ENCODE peak calls at places on chromosome 21, in five cellular contexts. T is esophagus squamous epithelium, W is HCT116, G is breast epithelium, Z is Peyer's patch. H is an unnamed sample.

GRCh38 chr21:27807596-27807995 is 840.7 kb upstream of the ADAMTS5 start:
- DNase-seq in T (no peak), W (no peak), G (no peak), Z (no peak), H (no peak)

GRCh38 chr21:20570824-20571232 is 427.4 kb upstream of the NCAM2 start:
- DNase-seq in T (no peak), W (no peak), G (no peak), Z (no peak), H (peak; percentile 34)

GRCh38 chr21:25424674-25425073 is 182.6 kb downstream of the MRPL39 start:
- DNase-seq in T (no peak), W (no peak), G (no peak), Z (no peak), H (no peak)

GRCh38 chr21:38965910-38966504 is 160.3 kb downstream of the ETS2 start:
- DNase-seq in T (no peak), W (no peak), G (no peak), Z (peak; percentile 87), H (no peak)

GRCh38 chr21:26194811-26195251 is 24.3 kb upstream of the APP start:
- DNase-seq in T (no peak), W (no peak), G (no peak), Z (no peak), H (no peak)

GRCh38 chr21:29514652-29515247 is 216.0 kb downstream of the BACH1 start:
- DNase-seq in T (no peak), W (no peak), G (no peak), Z (no peak), H (no peak)

GRCh38 chr21:25176637-25177412 is 430.5 kb downstream of the MRPL39 start:
- DNase-seq in T (no peak), W (no peak), G (no peak), Z (no peak), H (no peak)

GRCh38 chr21:38460171-38460742 is 38.0 kb downstream of the ERG start:
- DNase-seq in T (no peak), W (no peak), G (no peak), Z (no peak), H (no peak)

GRCh38 chr21:38562182-38562581 is 63.9 kb upstream of the ERG start:
- DNase-seq in T (no peak), W (no peak), G (no peak), Z (no peak), H (no peak)

GRCh38 chr21:22842875-22843274 is 1844.7 kb downstream of the NCAM2 start:
- DNase-seq in T (no peak), W (no peak), G (no peak), Z (no peak), H (no peak)

GRCh38 chr21:38434913-38435533 is 63.3 kb downstream of the ERG start:
- DNase-seq in T (no peak), W (no peak), G (no peak), Z (no peak), H (no peak)

GRCh38 chr21:39020751-39021474 is 162.3 kb downstream of the PSMG1 start:
- DNase-seq in T (no peak), W (no peak), G (peak; percentile 71), Z (peak; percentile 70), H (no peak)

GRCh38 chr21:33661146-33661545 is 18.8 kb downstream of the ITSN1 start:
- DNase-seq in T (no peak), W (no peak), G (no peak), Z (no peak), H (no peak)

GRCh38 chr21:14771587-14771986 is 225.5 kb upstream of the SAMSN1 start:
- DNase-seq in T (no peak), W (no peak), G (no peak), Z (no peak), H (no peak)

GRCh38 chr21:25370311-25370744 is 237.0 kb downstream of the MRPL39 start:
- DNase-seq in T (no peak), W (no peak), G (no peak), Z (no peak), H (no peak)

GRCh38 chr21:37220981-37221664 is 46.0 kb downstream of the VPS26C start:
- DNase-seq in T (peak; percentile 75), W (peak; percentile 42), G (peak; percentile 88), Z (peak; percentile 99), H (peak; percentile 95)
- TF ChIP-seq POLR2A in T (no peak), W (no peak), G (no peak), Z (peak; percentile 51), H (peak; percentile 66)

DNA sequence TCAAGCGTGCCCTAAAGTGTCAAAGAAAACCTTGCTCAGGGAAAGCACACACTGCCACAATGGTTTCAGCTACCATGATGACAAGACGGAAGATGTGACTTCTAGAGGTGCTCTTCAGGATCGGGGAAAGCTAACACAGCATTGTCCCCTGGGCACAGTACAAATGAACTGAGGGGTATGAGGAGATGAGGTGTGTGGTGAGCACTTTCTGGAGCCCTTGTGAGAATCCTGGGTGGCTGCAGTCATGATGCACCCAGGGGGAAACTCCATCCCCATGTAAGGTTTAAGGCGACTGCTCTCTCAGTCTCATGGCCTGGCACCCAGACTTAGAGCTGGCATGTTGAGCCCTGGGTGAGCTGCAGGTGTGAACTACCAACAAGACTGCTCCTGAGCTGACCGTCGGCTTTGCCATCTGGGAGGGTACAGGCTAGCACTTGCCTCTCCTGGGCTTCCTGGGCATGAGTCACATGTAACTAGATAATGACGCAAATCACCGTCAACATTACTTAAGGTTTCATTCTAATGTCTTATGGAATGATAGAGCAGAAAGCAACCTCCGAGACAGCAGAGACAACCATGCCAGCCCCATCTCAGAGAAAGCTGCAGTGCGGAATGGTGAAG is 144.6 kb downstream of the CLIC6 start:
- DNase-seq in T (no peak), W (no peak), G (no peak), Z (no peak), H (no peak)
- TF ChIP-seq POLR2A in T (no peak), W (no peak), G (no peak), Z (no peak), H (no peak)

DNA sequence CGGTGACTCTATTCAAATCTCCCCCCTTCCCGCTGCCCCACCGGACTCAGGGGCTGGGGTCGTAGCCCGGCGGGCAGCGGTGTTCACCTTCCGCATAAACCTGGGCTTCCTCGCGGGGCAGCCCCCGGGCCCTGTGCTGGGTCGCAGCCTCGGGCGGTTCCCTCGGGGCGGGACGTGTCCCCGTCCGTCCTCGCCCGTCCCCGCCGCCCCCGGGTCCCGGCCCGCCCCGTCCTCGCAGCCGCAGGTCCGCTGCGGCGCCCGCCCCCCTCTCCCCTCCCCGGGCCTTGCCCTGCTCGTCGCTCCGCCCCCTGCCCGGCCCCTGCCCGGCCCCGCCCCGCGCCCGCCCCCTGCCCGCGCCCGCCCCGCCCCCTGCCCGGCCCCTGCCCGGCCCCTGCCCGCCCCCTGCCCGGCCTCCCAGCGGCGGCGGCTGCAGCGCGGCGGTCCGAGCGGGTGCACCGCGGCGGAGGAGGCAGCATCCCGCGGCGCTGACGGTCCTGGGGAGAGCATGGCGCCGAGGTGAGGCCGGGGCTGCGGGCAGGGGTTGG is at the start of gene COL18A1:
- DNase-seq in T (no peak), W (no peak), G (no peak), Z (peak; percentile 57), H (peak; percentile 82)
- TF ChIP-seq POLR2A in T (no peak), W (no peak), G (no peak), Z (no peak), H (no peak)

DNA sequence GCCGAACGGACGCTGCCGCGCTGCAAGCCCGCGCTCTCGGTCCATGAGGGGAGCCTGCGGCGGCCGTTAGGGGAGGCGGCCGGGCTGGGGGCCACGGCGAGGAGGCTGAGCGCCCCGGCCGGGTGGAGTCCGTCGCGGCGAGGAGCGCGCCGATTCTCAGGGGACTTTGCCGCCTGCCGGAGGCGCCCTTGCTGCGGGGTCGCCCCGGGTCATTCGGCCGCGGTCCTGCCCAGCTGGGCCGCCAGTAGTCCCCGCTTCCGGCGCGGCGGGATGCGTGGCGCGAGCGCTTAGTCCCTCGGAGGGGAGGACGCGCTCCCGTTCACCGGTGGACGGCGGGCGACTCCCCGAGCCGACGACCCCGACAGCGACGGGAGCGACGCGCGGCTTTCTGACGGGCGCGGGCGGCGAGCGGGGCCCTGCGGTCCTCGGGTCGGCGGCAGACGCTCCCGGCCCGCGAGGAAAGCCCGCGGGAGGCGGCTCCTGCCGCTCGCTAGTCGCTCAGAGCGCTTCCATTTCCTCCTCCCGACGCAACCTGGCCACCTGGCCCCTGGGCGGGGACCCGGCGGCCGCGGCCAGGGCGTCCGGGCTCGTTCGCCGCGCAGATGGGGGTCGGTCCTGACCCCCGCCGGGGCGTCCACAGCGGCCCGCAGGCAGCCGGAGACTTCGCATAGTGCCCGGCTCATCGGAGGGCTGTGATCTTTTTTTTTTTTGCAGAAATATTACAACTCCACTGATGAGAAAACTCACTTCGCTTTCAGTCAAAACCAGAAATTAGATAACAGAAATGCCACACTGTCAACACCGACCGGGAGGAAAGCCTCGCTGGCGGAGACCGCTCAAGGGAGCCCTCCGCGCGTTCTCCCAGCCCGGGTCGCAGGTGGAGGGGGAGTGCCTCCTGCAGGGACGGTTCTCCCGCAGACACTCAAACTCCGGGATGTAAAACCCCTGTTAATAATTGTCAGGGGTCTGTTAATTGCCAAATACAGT is 640 bp upstream of the ZBTB21 start:
- DNase-seq in T (no peak), W (no peak), G (peak; percentile 17), Z (peak; percentile 60), H (peak; percentile 64)
- TF ChIP-seq POLR2A in T (no peak), W (peak; percentile 66), G (no peak), Z (no peak), H (no peak)

GRCh38 chr21:43718872-43719747 is at the start of gene PDXK:
- DNase-seq in T (no peak), W (peak; percentile 46), G (peak; percentile 76), Z (peak; percentile 94), H (peak; percentile 93)
- TF ChIP-seq POLR2A in T (peak; percentile 54), W (peak; percentile 55), G (no peak), Z (peak; percentile 80), H (peak; percentile 76)

DNA sequence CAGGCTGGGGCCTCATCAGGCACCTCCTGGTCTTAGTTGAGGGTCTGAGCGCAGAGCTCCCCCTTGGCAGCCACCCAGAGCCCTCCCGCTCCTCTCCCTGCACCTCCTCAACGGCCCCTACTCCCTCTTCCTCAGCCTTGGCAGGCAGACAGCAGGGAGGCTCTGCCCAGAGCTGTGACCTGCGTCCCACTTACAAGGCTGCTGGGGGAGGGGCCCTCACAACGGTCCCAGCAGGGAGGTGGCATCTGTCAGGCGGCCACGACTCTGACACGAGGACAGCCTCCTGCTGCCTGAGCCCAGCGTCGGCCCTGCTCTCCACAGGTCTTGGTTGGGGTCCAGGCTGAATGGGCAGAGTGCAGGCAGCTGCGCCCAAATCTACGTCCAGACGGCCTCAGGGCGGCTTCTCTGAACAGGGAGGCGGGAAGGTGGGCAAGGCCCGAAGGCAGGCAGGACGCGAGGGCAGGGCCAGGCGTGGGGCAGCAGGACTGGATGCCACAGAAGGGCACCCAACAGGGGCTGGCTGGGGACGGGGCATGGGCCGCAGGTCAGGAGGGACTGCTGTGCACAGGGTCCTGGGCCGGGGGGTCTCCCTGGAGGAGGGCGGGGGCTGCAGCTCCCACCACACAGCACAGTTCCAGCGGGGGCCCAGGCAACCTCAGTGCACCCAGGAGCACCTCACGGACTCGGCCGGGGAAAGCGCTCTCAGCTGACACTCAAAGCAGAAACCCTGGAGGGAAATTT is 7.5 kb downstream of the SLC19A1 start:
- DNase-seq in T (no peak), W (no peak), G (no peak), Z (peak; percentile 47), H (no peak)
- TF ChIP-seq POLR2A in T (no peak), W (no peak), G (no peak), Z (no peak), H (no peak)

GRCh38 chr21:45079351-45079750 is 5.0 kb downstream of the ADARB1 start:
- DNase-seq in T (no peak), W (no peak), G (no peak), Z (no peak), H (no peak)

GRCh38 chr21:45078371-45078770 is 4.0 kb downstream of the ADARB1 start:
- DNase-seq in T (no peak), W (no peak), G (no peak), Z (no peak), H (no peak)

GRCh38 chr21:45080232-45080631 is 5.9 kb downstream of the ADARB1 start:
- DNase-seq in T (no peak), W (no peak), G (no peak), Z (no peak), H (no peak)

GRCh38 chr21:45080639-45081414 is 6.4 kb downstream of the ADARB1 start:
- DNase-seq in T (no peak), W (no peak), G (no peak), Z (peak; percentile 53), H (no peak)

GRCh38 chr21:45078877-45079281 is 4.5 kb downstream of the ADARB1 start:
- DNase-seq in T (no peak), W (no peak), G (no peak), Z (peak; percentile 81), H (no peak)
- TF ChIP-seq POLR2A in T (no peak), W (no peak), G (no peak), Z (no peak), H (no peak)

H was measured in erythroblast.